ENCODE peak calls at places on chromosomes 7 and 10, in four cellular contexts. One of them, this sample, is unnamed.

GRCh38 chr7:27697861-27698430 is 35.3 kb upstream of the HIBADH start:
- DNase-seq in GM20000: peak; percentile 36
- DNase-seq in upper lobe of left lung: peak; percentile 81
- DNase-seq in fibroblast of the aortic adventitia: no peak
- DNase-seq in this sample: no peak

GRCh38 chr10:13527864-13528137 is 1.0 kb downstream of the BEND7 start:
- DNase-seq in upper lobe of left lung: no peak
- DNase-seq in GM20000: peak; percentile 20
- DNase-seq in fibroblast of the aortic adventitia: no peak
- DNase-seq in this sample: no peak

GRCh38 chr10:29064665-29065064 is 224.2 kb upstream of the LYZL1 start:
- DNase-seq in upper lobe of left lung: no peak
- DNase-seq in fibroblast of the aortic adventitia: peak; percentile 48
- DNase-seq in GM20000: no peak
- DNase-seq in this sample: no peak

GRCh38 chr7:114085313-114085591 is 166.4 kb upstream of the PPP1R3A start:
- DNase-seq in GM20000: no peak
- DNase-seq in upper lobe of left lung: no peak
- DNase-seq in fibroblast of the aortic adventitia: no peak
- DNase-seq in this sample: no peak

GRCh38 chr7:133857376-133858119 is 269.6 kb upstream of the LRGUK start:
- DNase-seq in GM20000: no peak
- DNase-seq in fibroblast of the aortic adventitia: no peak
- DNase-seq in upper lobe of left lung: no peak
- DNase-seq in this sample: no peak

GRCh38 chr7:79453558-79454324 is at the start of gene MAGI2:
- DNase-seq in upper lobe of left lung: peak; percentile 63
- DNase-seq in fibroblast of the aortic adventitia: peak; percentile 88
- DNase-seq in GM20000: no peak
- DNase-seq in this sample: peak; percentile 56

GRCh38 chr7:1864126-1864940 is 194.3 kb downstream of the ELFN1 start:
- DNase-seq in upper lobe of left lung: no peak
- DNase-seq in fibroblast of the aortic adventitia: no peak
- DNase-seq in GM20000: no peak
- DNase-seq in this sample: no peak

GRCh38 chr10:86170255-86171153 is 196.1 kb downstream of the GRID1 start:
- DNase-seq in upper lobe of left lung: no peak
- DNase-seq in GM20000: peak; percentile 20
- DNase-seq in fibroblast of the aortic adventitia: no peak
- DNase-seq in this sample: no peak

GRCh38 chr7:11256501-11256900 is 282.8 kb downstream of the PHF14 start:
- DNase-seq in GM20000: no peak
- DNase-seq in fibroblast of the aortic adventitia: no peak
- DNase-seq in upper lobe of left lung: no peak
- DNase-seq in this sample: no peak

GRCh38 chr7:156194813-156195212 is 382.6 kb upstream of the SHH start:
- DNase-seq in upper lobe of left lung: no peak
- DNase-seq in fibroblast of the aortic adventitia: no peak
- DNase-seq in GM20000: no peak
- DNase-seq in this sample: no peak

GRCh38 chr10:93267521-93267920 is 193.8 kb downstream of the CYP26A1 start:
- DNase-seq in fibroblast of the aortic adventitia: no peak
- DNase-seq in upper lobe of left lung: no peak
- DNase-seq in GM20000: peak; percentile 66
- DNase-seq in this sample: no peak

GRCh38 chr10:71621263-71621751 is 98.3 kb downstream of the C10orf105 start:
- DNase-seq in GM20000: no peak
- DNase-seq in upper lobe of left lung: peak; percentile 53
- DNase-seq in fibroblast of the aortic adventitia: peak; percentile 15
- DNase-seq in this sample: no peak

GRCh38 chr7:16586081-16586874 is 59.3 kb downstream of the ANKMY2 start:
- DNase-seq in upper lobe of left lung: no peak
- DNase-seq in fibroblast of the aortic adventitia: no peak
- DNase-seq in GM20000: no peak
- DNase-seq in this sample: no peak

GRCh38 chr10:73991846-73992245 is 6.1 kb upstream of the VCL start:
- DNase-seq in fibroblast of the aortic adventitia: no peak
- DNase-seq in GM20000: peak; percentile 68
- DNase-seq in upper lobe of left lung: peak; percentile 75
- DNase-seq in this sample: no peak

GRCh38 chr10:55183993-55184392 is 383.0 kb upstream of the PCDH15 start:
- DNase-seq in fibroblast of the aortic adventitia: no peak
- DNase-seq in upper lobe of left lung: no peak
- DNase-seq in GM20000: no peak
- DNase-seq in this sample: no peak

GRCh38 chr10:24465899-24466615 is 257.1 kb downstream of the KIAA1217 start:
- DNase-seq in fibroblast of the aortic adventitia: peak; percentile 87
- DNase-seq in upper lobe of left lung: peak; percentile 74
- DNase-seq in GM20000: peak; percentile 16
- DNase-seq in this sample: peak; percentile 71

DNA sequence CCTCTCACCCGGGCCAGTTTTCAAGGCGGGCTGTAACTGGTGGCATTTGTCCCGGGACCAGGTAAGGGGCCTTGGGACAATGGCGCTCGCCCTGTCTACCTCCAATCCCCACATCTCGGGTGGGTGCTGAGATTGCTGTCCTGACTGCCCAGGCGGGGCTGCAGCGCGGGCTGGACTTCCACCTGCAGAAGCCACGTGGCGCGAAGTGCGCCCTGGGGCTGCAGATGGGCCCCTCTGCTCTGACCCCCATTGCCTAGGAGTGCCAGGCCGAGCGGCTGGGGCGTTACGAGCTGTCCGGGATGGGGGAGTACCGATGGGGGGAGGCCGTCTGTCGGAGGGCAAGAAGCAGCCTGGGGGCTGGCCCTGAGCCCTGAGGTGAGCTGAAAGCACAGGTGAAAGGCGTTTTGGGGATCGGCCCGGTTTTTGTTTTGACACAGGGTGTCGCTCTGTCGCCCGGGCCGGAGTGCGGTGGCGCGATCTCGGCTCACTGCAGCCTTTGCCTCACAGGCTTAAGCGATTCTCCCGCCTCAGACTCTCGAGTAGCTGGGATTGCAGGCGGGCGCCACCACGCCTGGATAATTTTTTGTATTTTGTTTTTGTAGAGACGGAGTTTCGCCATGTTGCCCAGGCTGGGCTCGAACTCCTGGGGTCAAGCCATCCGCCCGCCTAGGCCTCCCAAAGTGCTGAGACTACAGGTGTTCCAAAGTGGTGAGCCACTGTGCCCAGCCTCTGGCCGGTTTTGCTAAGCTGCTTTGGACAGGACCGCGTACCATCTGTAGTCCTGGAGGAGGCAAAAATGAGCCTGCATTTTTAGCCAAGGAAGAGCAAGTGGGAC is at the start of gene SFXN2:
- DNase-seq in GM20000: no peak
- DNase-seq in upper lobe of left lung: peak; percentile 45
- DNase-seq in fibroblast of the aortic adventitia: no peak
- DNase-seq in this sample: no peak
- TF ChIP-seq CTCF in GM20000: peak; percentile 1
- TF ChIP-seq CTCF in upper lobe of left lung: no peak
- TF ChIP-seq CTCF in fibroblast of the aortic adventitia: no peak
- TF ChIP-seq CTCF in this sample: no peak

GRCh38 chr7:26369519-26370385 is 78.1 kb downstream of the SNX10 start:
- DNase-seq in fibroblast of the aortic adventitia: peak; percentile 60
- DNase-seq in upper lobe of left lung: peak; percentile 35
- DNase-seq in GM20000: peak; percentile 54
- DNase-seq in this sample: no peak

GRCh38 chr7:26365897-26366267 is 74.2 kb downstream of the SNX10 start:
- DNase-seq in fibroblast of the aortic adventitia: no peak
- DNase-seq in upper lobe of left lung: no peak
- DNase-seq in GM20000: no peak
- DNase-seq in this sample: no peak

GRCh38 chr7:26365077-26365896 is 73.6 kb downstream of the SNX10 start:
- DNase-seq in fibroblast of the aortic adventitia: peak; percentile 86
- DNase-seq in GM20000: peak; percentile 63
- DNase-seq in upper lobe of left lung: peak; percentile 62
- DNase-seq in this sample: peak; percentile 13

GRCh38 chr7:26367219-26367711 is 75.6 kb downstream of the SNX10 start:
- DNase-seq in fibroblast of the aortic adventitia: no peak
- DNase-seq in upper lobe of left lung: no peak
- DNase-seq in GM20000: no peak
- DNase-seq in this sample: no peak

GRCh38 chr7:26368542-26368941 is 76.9 kb downstream of the SNX10 start:
- DNase-seq in GM20000: no peak
- DNase-seq in fibroblast of the aortic adventitia: peak; percentile 17
- DNase-seq in upper lobe of left lung: no peak
- DNase-seq in this sample: no peak
- TF ChIP-seq CTCF in GM20000: no peak
- TF ChIP-seq CTCF in fibroblast of the aortic adventitia: no peak
- TF ChIP-seq CTCF in upper lobe of left lung: no peak
- TF ChIP-seq CTCF in this sample: peak; percentile 9

GRCh38 chr7:9600974-9601373 is 1167.6 kb downstream of the NXPH1 start:
- DNase-seq in GM20000: no peak
- DNase-seq in fibroblast of the aortic adventitia: no peak
- DNase-seq in upper lobe of left lung: no peak
- DNase-seq in this sample: no peak
- TF ChIP-seq CTCF in GM20000: no peak
- TF ChIP-seq CTCF in fibroblast of the aortic adventitia: no peak
- TF ChIP-seq CTCF in upper lobe of left lung: no peak
- TF ChIP-seq CTCF in this sample: no peak

GRCh38 chr7:151057038-151057736 is 510 bp downstream of the CDK5 start:
- DNase-seq in upper lobe of left lung: no peak
- DNase-seq in fibroblast of the aortic adventitia: no peak
- DNase-seq in GM20000: no peak
- DNase-seq in this sample: no peak
- TF ChIP-seq CTCF in upper lobe of left lung: no peak
- TF ChIP-seq CTCF in fibroblast of the aortic adventitia: no peak
- TF ChIP-seq CTCF in GM20000: no peak
- TF ChIP-seq CTCF in this sample: peak; percentile 9

GRCh38 chr7:3439333-3440030 is 138.4 kb downstream of the SDK1 start:
- DNase-seq in upper lobe of left lung: no peak
- DNase-seq in fibroblast of the aortic adventitia: peak; percentile 82
- DNase-seq in GM20000: no peak
- DNase-seq in this sample: peak; percentile 4
- TF ChIP-seq CTCF in upper lobe of left lung: no peak
- TF ChIP-seq CTCF in fibroblast of the aortic adventitia: no peak
- TF ChIP-seq CTCF in GM20000: no peak
- TF ChIP-seq CTCF in this sample: no peak

DNA sequence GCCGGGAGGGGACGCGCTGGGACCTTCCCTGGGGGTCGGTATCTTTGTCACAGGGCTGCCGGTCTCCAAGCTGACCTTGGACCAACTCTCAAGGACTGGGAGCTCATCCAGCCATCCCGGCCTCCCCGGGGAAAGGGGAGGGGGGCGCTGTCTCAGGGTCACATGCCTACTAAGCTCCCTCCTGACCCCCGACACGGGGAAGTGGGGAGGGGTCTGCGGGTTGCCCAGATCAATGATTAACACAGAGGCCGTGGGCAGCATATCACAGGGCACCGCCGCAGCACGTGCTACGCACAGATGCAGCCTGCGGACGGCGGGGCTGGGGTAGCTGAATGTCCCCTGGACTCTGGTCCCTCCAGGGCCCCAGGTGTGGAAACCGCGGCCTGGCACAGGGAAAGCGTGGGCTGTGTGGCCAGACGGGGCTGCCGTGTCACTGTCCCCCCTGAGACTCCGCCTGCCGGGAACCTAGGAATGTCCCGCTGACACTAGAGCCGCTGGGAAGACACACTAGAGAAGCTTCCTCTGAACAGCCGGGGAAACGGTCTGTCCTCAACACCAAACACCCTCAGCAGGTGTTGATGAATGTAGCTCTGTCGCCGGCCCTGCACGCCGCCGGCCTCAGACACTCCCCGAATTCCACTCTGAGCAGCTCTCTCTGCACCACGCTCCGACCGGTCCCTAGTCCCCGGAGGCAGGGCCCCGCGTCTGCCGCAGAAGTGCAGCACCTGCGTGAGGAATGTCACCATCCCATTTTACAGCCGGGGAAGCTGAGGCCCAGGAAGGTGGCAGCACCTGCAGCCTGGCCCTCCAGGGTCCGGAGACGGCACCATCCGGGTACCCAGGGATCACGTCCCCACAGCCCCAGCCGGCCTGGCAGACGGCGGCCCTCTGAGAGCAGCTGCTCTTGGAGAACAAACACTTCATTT is 33.3 kb upstream of the PDGFA start:
- DNase-seq in upper lobe of left lung: no peak
- DNase-seq in fibroblast of the aortic adventitia: no peak
- DNase-seq in GM20000: no peak
- DNase-seq in this sample: no peak
- TF ChIP-seq CTCF in upper lobe of left lung: no peak
- TF ChIP-seq CTCF in fibroblast of the aortic adventitia: no peak
- TF ChIP-seq CTCF in GM20000: no peak
- TF ChIP-seq CTCF in this sample: no peak

GRCh38 chr10:61819208-61819607 is 82.3 kb upstream of the ARID5B start:
- DNase-seq in fibroblast of the aortic adventitia: no peak
- DNase-seq in upper lobe of left lung: no peak
- DNase-seq in GM20000: no peak
- DNase-seq in this sample: no peak
- TF ChIP-seq CTCF in fibroblast of the aortic adventitia: no peak
- TF ChIP-seq CTCF in upper lobe of left lung: no peak
- TF ChIP-seq CTCF in GM20000: no peak
- TF ChIP-seq CTCF in this sample: no peak

GRCh38 chr10:1548146-1548545 is 189.2 kb downstream of the ADARB2 start:
- DNase-seq in GM20000: no peak
- DNase-seq in fibroblast of the aortic adventitia: no peak
- DNase-seq in upper lobe of left lung: no peak
- DNase-seq in this sample: no peak
- TF ChIP-seq CTCF in GM20000: no peak
- TF ChIP-seq CTCF in fibroblast of the aortic adventitia: no peak
- TF ChIP-seq CTCF in upper lobe of left lung: no peak
- TF ChIP-seq CTCF in this sample: no peak

GRCh38 chr7:21981524-21981923 is 35.8 kb upstream of the CDCA7L start:
- DNase-seq in GM20000: no peak
- DNase-seq in fibroblast of the aortic adventitia: no peak
- DNase-seq in upper lobe of left lung: no peak
- DNase-seq in this sample: no peak
- TF ChIP-seq CTCF in GM20000: no peak
- TF ChIP-seq CTCF in fibroblast of the aortic adventitia: no peak
- TF ChIP-seq CTCF in upper lobe of left lung: no peak
- TF ChIP-seq CTCF in this sample: no peak

GRCh38 chr7:107167483-107168232 is 1.1 kb upstream of the HBP1 start:
- DNase-seq in GM20000: peak; percentile 25
- DNase-seq in upper lobe of left lung: peak; percentile 78
- DNase-seq in fibroblast of the aortic adventitia: peak; percentile 91
- DNase-seq in this sample: peak; percentile 44
- TF ChIP-seq CTCF in GM20000: no peak
- TF ChIP-seq CTCF in upper lobe of left lung: peak; percentile 62
- TF ChIP-seq CTCF in fibroblast of the aortic adventitia: peak; percentile 58
- TF ChIP-seq CTCF in this sample: peak; percentile 52